ENCODE peak calls at places on chromosomes 12 and 14, in six cellular contexts. One of them, this sample, is unnamed. For H3K9me3, the result is how much of the 10 kb centered on the place peaks cover.

GRCh38 chr12:124457287-124458219 is 109.9 kb downstream of the NCOR2 start:
- DNase-seq in endothelial cell of umbilical vein: no peak
- DNase-seq in PC-3: no peak
- DNase-seq in astrocyte: no peak
- DNase-seq in HepG2: no peak
- DNase-seq in fibroblast of lung: peak
- DNase-seq in this sample: peak

GRCh38 chr12:128467882-128468281 is 200.9 kb downstream of the TMEM132C start:
- DNase-seq in endothelial cell of umbilical vein: no peak
- DNase-seq in PC-3: no peak
- DNase-seq in astrocyte: no peak
- DNase-seq in HepG2: no peak
- DNase-seq in fibroblast of lung: no peak
- DNase-seq in this sample: no peak

GRCh38 chr12:128637616-128638606 is 185.8 kb downstream of the SLC15A4 start:
- DNase-seq in endothelial cell of umbilical vein: no peak
- DNase-seq in PC-3: no peak
- DNase-seq in astrocyte: no peak
- DNase-seq in HepG2: no peak
- DNase-seq in fibroblast of lung: no peak
- DNase-seq in this sample: no peak

GRCh38 chr14:100017578-100017977 is 47.6 kb upstream of the EVL start:
- DNase-seq in endothelial cell of umbilical vein: peak
- DNase-seq in PC-3: no peak
- DNase-seq in astrocyte: peak
- DNase-seq in HepG2: no peak
- DNase-seq in fibroblast of lung: peak
- DNase-seq in this sample: no peak

GRCh38 chr14:59020382-59020781 is 168.1 kb upstream of the DAAM1 start:
- DNase-seq in endothelial cell of umbilical vein: peak
- DNase-seq in PC-3: peak
- DNase-seq in astrocyte: peak
- DNase-seq in HepG2: no peak
- DNase-seq in fibroblast of lung: peak
- DNase-seq in this sample: peak

GRCh38 chr12:80040075-80040738 is 59.1 kb upstream of the OTOGL start:
- DNase-seq in endothelial cell of umbilical vein: no peak
- DNase-seq in PC-3: no peak
- DNase-seq in astrocyte: peak
- DNase-seq in HepG2: no peak
- DNase-seq in fibroblast of lung: peak
- DNase-seq in this sample: no peak

GRCh38 chr14:104399432-104400155 is 180.0 kb upstream of the C14orf180 start:
- DNase-seq in endothelial cell of umbilical vein: no peak
- DNase-seq in PC-3: no peak
- DNase-seq in astrocyte: no peak
- DNase-seq in HepG2: no peak
- DNase-seq in fibroblast of lung: no peak
- DNase-seq in this sample: peak

GRCh38 chr14:98210045-98210678 is 1061.8 kb downstream of the BCL11B start:
- DNase-seq in endothelial cell of umbilical vein: no peak
- DNase-seq in PC-3: no peak
- DNase-seq in astrocyte: no peak
- DNase-seq in HepG2: no peak
- DNase-seq in fibroblast of lung: no peak
- DNase-seq in this sample: no peak

GRCh38 chr14:59342108-59342507 is 123.1 kb downstream of the GPR135 start:
- DNase-seq in endothelial cell of umbilical vein: no peak
- DNase-seq in PC-3: no peak
- DNase-seq in astrocyte: no peak
- DNase-seq in HepG2: no peak
- DNase-seq in fibroblast of lung: no peak
- DNase-seq in this sample: no peak

GRCh38 chr12:52871291-52871961 is 22.6 kb upstream of the KRT78 start:
- DNase-seq in endothelial cell of umbilical vein: no peak
- DNase-seq in PC-3: peak
- DNase-seq in astrocyte: peak
- DNase-seq in HepG2: no peak
- DNase-seq in fibroblast of lung: peak
- DNase-seq in this sample: no peak

GRCh38 chr14:97827746-97828145 is 1030.6 kb downstream of the VRK1 start:
- DNase-seq in endothelial cell of umbilical vein: no peak
- DNase-seq in PC-3: peak
- DNase-seq in astrocyte: no peak
- DNase-seq in HepG2: no peak
- DNase-seq in fibroblast of lung: no peak
- DNase-seq in this sample: no peak

GRCh38 chr14:51369814-51370213 is 129.8 kb downstream of the TMX1 start:
- DNase-seq in endothelial cell of umbilical vein: peak
- DNase-seq in PC-3: peak
- DNase-seq in astrocyte: no peak
- DNase-seq in HepG2: no peak
- DNase-seq in fibroblast of lung: no peak
- DNase-seq in this sample: peak

GRCh38 chr12:48980389-48980952 is 2.3 kb downstream of the WNT1 start:
- DNase-seq in endothelial cell of umbilical vein: no peak
- DNase-seq in PC-3: peak
- DNase-seq in astrocyte: no peak
- DNase-seq in HepG2: no peak
- DNase-seq in fibroblast of lung: no peak
- DNase-seq in this sample: no peak

GRCh38 chr12:54207539-54208267 is 18.9 kb upstream of the SMUG1 start:
- DNase-seq in endothelial cell of umbilical vein: peak
- DNase-seq in PC-3: peak
- DNase-seq in astrocyte: no peak
- DNase-seq in HepG2: peak
- DNase-seq in fibroblast of lung: no peak
- DNase-seq in this sample: peak

GRCh38 chr14:63747836-63748235 is 20.0 kb upstream of the SGPP1 start:
- DNase-seq in endothelial cell of umbilical vein: no peak
- DNase-seq in PC-3: no peak
- DNase-seq in astrocyte: no peak
- DNase-seq in HepG2: no peak
- DNase-seq in fibroblast of lung: no peak
- DNase-seq in this sample: peak

GRCh38 chr14:63745858-63746425 is 18.1 kb upstream of the SGPP1 start:
- DNase-seq in endothelial cell of umbilical vein: no peak
- DNase-seq in PC-3: no peak
- DNase-seq in astrocyte: no peak
- DNase-seq in HepG2: no peak
- DNase-seq in fibroblast of lung: no peak
- DNase-seq in this sample: peak

GRCh38 chr14:63745272-63745671 is 17.4 kb upstream of the SGPP1 start:
- DNase-seq in endothelial cell of umbilical vein: no peak
- DNase-seq in PC-3: no peak
- DNase-seq in astrocyte: no peak
- DNase-seq in HepG2: no peak
- DNase-seq in fibroblast of lung: no peak
- DNase-seq in this sample: no peak
- H2AFZ ChIP-seq in endothelial cell of umbilical vein: no peak
- H2AFZ ChIP-seq in PC-3: no peak
- H2AFZ ChIP-seq in astrocyte: no peak
- H2AFZ ChIP-seq in HepG2: no peak
- H2AFZ ChIP-seq in fibroblast of lung: no peak
- H2AFZ ChIP-seq in this sample: peak

GRCh38 chr12:133038310-133038709 is 1.0 kb downstream of the ZNF84 start:
- DNase-seq in endothelial cell of umbilical vein: peak
- DNase-seq in PC-3: no peak
- DNase-seq in astrocyte: no peak
- DNase-seq in HepG2: no peak
- DNase-seq in fibroblast of lung: no peak
- DNase-seq in this sample: no peak
- H3K9me3 ChIP-seq in endothelial cell of umbilical vein: under half
- H3K9me3 ChIP-seq in PC-3: under half
- H3K9me3 ChIP-seq in astrocyte: under half
- H3K9me3 ChIP-seq in HepG2: half or more
- H3K9me3 ChIP-seq in fibroblast of lung: under half
- H3K9me3 ChIP-seq in this sample: under half

DNA sequence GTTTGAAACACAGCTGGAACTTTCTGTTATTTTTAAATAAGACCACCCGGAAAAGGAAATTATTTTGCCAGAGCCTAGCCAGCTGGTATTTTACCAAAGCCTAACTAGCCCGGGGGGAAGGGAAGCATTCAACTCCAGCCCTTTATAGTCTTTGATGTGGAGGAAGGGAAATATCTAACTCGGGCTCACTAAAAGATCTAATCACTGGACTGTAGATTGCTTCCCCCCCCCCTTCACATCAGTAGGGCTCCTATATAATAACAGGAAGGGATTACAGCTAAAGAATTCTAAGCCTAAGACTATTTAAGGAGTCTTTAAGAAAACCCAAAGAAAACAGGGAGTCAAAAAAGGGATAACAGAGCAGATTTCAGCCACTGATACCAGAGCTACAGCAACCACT is 431.1 kb downstream of the KCNH5 start:
- DNase-seq in endothelial cell of umbilical vein: no peak
- DNase-seq in PC-3: no peak
- DNase-seq in astrocyte: no peak
- DNase-seq in HepG2: no peak
- DNase-seq in fibroblast of lung: no peak
- DNase-seq in this sample: no peak
- H3K4me3 ChIP-seq in endothelial cell of umbilical vein: no peak
- H3K4me3 ChIP-seq in PC-3: no peak
- H3K4me3 ChIP-seq in astrocyte: no peak
- H3K4me3 ChIP-seq in HepG2: no peak
- H3K4me3 ChIP-seq in fibroblast of lung: no peak
- H3K4me3 ChIP-seq in this sample: no peak

GRCh38 chr14:65213316-65213715 is 111.0 kb upstream of the MAX start:
- DNase-seq in endothelial cell of umbilical vein: no peak
- DNase-seq in PC-3: no peak
- DNase-seq in astrocyte: no peak
- DNase-seq in HepG2: no peak
- DNase-seq in fibroblast of lung: no peak
- DNase-seq in this sample: no peak

GRCh38 chr14:65210118-65210826 is 108.0 kb upstream of the MAX start:
- DNase-seq in endothelial cell of umbilical vein: peak
- DNase-seq in PC-3: peak
- DNase-seq in astrocyte: peak
- DNase-seq in HepG2: no peak
- DNase-seq in fibroblast of lung: peak
- DNase-seq in this sample: no peak

GRCh38 chr14:65210827-65211192 is 108.5 kb upstream of the MAX start:
- DNase-seq in endothelial cell of umbilical vein: no peak
- DNase-seq in PC-3: peak
- DNase-seq in astrocyte: no peak
- DNase-seq in HepG2: no peak
- DNase-seq in fibroblast of lung: no peak
- DNase-seq in this sample: no peak

GRCh38 chr14:65208548-65208947 is 106.2 kb upstream of the MAX start:
- DNase-seq in endothelial cell of umbilical vein: no peak
- DNase-seq in PC-3: no peak
- DNase-seq in astrocyte: no peak
- DNase-seq in HepG2: no peak
- DNase-seq in fibroblast of lung: no peak
- DNase-seq in this sample: peak

DNA sequence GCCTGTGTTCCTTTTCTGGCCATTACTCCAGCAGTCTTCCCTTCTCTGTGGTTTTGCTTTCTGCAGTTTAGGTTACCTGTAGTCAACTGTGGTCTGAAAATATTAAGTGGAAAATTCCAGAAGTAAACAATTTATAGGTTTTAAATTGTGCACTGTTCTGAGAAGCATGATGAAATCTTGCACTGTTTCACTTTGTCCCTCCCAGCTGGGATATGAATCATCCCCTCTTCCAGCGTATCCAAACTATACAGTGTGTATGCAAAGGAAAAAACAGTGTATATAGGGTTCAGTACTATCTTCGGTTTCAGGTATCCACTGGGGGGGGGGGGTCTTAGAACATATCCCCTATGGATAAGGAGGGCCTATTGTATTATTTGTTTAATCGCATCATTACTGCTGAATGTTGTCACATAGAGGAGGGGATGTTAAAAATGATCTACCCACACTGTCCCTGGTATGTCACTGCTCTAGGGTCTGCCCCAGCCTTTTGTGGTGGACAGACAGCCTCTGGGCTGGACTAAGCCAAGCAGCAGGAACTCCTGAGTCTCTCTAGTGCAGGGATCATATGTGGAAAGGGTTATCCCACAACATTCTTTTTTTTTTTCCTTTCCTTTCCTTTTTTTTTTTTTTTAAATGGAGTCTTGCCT is 109.1 kb upstream of the MAX start:
- DNase-seq in endothelial cell of umbilical vein: peak
- DNase-seq in PC-3: peak
- DNase-seq in astrocyte: peak
- DNase-seq in HepG2: peak
- DNase-seq in fibroblast of lung: peak
- DNase-seq in this sample: no peak
- H2AFZ ChIP-seq in endothelial cell of umbilical vein: peak
- H2AFZ ChIP-seq in PC-3: peak
- H2AFZ ChIP-seq in astrocyte: no peak
- H2AFZ ChIP-seq in HepG2: no peak
- H2AFZ ChIP-seq in fibroblast of lung: peak
- H2AFZ ChIP-seq in this sample: no peak

DNA sequence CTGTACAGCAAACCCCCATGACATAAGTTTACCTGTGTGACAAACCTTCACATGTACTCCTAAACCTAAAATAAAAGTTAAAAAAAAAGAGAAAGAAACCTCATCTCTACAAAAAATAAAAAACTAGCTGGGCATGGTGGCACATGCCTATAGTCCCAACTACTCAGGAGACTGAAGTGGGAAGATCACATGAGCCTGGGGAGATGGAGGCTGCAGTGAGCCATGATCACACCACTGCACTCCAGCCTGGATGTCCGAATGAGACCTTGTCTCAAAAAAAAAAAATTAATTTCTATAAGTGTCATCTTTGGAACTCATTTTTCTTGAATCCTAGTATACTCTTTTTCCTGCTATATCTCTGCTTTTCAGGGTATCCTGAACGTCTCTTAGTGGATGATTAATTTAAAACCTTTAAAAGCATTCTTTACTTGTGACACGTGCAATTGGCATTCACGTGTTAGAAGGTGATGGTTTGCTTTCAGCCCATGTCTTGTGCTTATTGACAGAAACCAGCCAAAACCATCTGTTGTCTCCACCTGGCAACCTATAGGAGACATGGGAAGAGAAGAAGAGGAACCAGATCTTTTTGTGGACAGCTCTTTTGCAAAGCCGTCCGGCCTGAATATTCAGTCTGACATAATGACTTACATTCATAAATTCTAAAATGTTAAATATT is 30.6 kb upstream of the PPFIBP1 start:
- DNase-seq in endothelial cell of umbilical vein: no peak
- DNase-seq in PC-3: peak
- DNase-seq in astrocyte: no peak
- DNase-seq in HepG2: no peak
- DNase-seq in fibroblast of lung: no peak
- DNase-seq in this sample: no peak
- H3K9me3 ChIP-seq in endothelial cell of umbilical vein: under half
- H3K9me3 ChIP-seq in PC-3: under half
- H3K9me3 ChIP-seq in astrocyte: under half
- H3K9me3 ChIP-seq in HepG2: under half
- H3K9me3 ChIP-seq in fibroblast of lung: under half
- H3K9me3 ChIP-seq in this sample: under half

This sample was measured in Karpas-422.